ENCODE peak calls at places on chromosomes 5 and 9, in six cellular contexts. One of them, this sample, is unnamed.

GRCh38 chr5:92378961-92379611 is 996.0 kb upstream of the ARRDC3 start:
- DNase-seq in WTC11: peak
- DNase-seq in colonic mucosa: no peak
- DNase-seq in endothelial cell: no peak
- DNase-seq in AG09319: no peak
- DNase-seq in mammary epithelial cell: peak
- DNase-seq in this sample: no peak

GRCh38 chr5:83443539-83443938 is 28.0 kb upstream of the VCAN start:
- DNase-seq in WTC11: no peak
- DNase-seq in colonic mucosa: no peak
- DNase-seq in endothelial cell: no peak
- DNase-seq in AG09319: no peak
- DNase-seq in mammary epithelial cell: no peak
- DNase-seq in this sample: no peak

GRCh38 chr5:158382473-158382872 is 523.5 kb upstream of the CLINT1 start:
- DNase-seq in WTC11: no peak
- DNase-seq in colonic mucosa: peak
- DNase-seq in endothelial cell: no peak
- DNase-seq in AG09319: peak
- DNase-seq in mammary epithelial cell: peak
- DNase-seq in this sample: peak

GRCh38 chr5:96434201-96434645 is 1.2 kb upstream of the PCSK1 start:
- DNase-seq in WTC11: peak
- DNase-seq in colonic mucosa: peak
- DNase-seq in endothelial cell: peak
- DNase-seq in AG09319: peak
- DNase-seq in mammary epithelial cell: peak
- DNase-seq in this sample: peak

GRCh38 chr5:176812269-176813259 is 2.2 kb downstream of the UNC5A start:
- DNase-seq in WTC11: peak
- DNase-seq in colonic mucosa: no peak
- DNase-seq in endothelial cell: peak
- DNase-seq in AG09319: no peak
- DNase-seq in mammary epithelial cell: no peak
- DNase-seq in this sample: peak

GRCh38 chr5:124438390-124439380 is 307.8 kb downstream of the ZNF608 start:
- DNase-seq in WTC11: peak
- DNase-seq in colonic mucosa: no peak
- DNase-seq in endothelial cell: peak
- DNase-seq in AG09319: no peak
- DNase-seq in mammary epithelial cell: no peak
- DNase-seq in this sample: no peak

GRCh38 chr9:134848504-134848903 is 32.1 kb upstream of the FCN2 start:
- DNase-seq in WTC11: no peak
- DNase-seq in colonic mucosa: no peak
- DNase-seq in endothelial cell: no peak
- DNase-seq in AG09319: no peak
- DNase-seq in mammary epithelial cell: no peak
- DNase-seq in this sample: no peak

GRCh38 chr5:9540791-9541190 is 5.1 kb downstream of the SEMA5A start:
- DNase-seq in WTC11: no peak
- DNase-seq in colonic mucosa: no peak
- DNase-seq in endothelial cell: no peak
- DNase-seq in AG09319: no peak
- DNase-seq in mammary epithelial cell: no peak
- DNase-seq in this sample: peak

GRCh38 chr5:19790811-19791466 is 197.1 kb downstream of the CDH18 start:
- DNase-seq in WTC11: no peak
- DNase-seq in colonic mucosa: no peak
- DNase-seq in endothelial cell: no peak
- DNase-seq in AG09319: no peak
- DNase-seq in mammary epithelial cell: peak
- DNase-seq in this sample: no peak

GRCh38 chr9:95349109-95350038 is 31.9 kb upstream of the FANCC start:
- DNase-seq in WTC11: peak
- DNase-seq in colonic mucosa: no peak
- DNase-seq in endothelial cell: peak
- DNase-seq in AG09319: no peak
- DNase-seq in mammary epithelial cell: no peak
- DNase-seq in this sample: no peak

GRCh38 chr5:137778772-137779564 is 24.8 kb upstream of the HNRNPA0 start:
- DNase-seq in WTC11: no peak
- DNase-seq in colonic mucosa: no peak
- DNase-seq in endothelial cell: no peak
- DNase-seq in AG09319: peak
- DNase-seq in mammary epithelial cell: peak
- DNase-seq in this sample: no peak

GRCh38 chr5:149203896-149204544 is 62.7 kb downstream of the ABLIM3 start:
- DNase-seq in WTC11: no peak
- DNase-seq in colonic mucosa: no peak
- DNase-seq in endothelial cell: no peak
- DNase-seq in AG09319: no peak
- DNase-seq in mammary epithelial cell: peak
- DNase-seq in this sample: peak

GRCh38 chr5:137114529-137114928 is 384.6 kb downstream of the SPOCK1 start:
- DNase-seq in WTC11: no peak
- DNase-seq in colonic mucosa: no peak
- DNase-seq in endothelial cell: no peak
- DNase-seq in AG09319: no peak
- DNase-seq in mammary epithelial cell: peak
- DNase-seq in this sample: peak

GRCh38 chr5:93845376-93845775 is 104.0 kb upstream of the POU5F2 start:
- DNase-seq in WTC11: no peak
- DNase-seq in colonic mucosa: no peak
- DNase-seq in endothelial cell: no peak
- DNase-seq in AG09319: no peak
- DNase-seq in mammary epithelial cell: no peak
- DNase-seq in this sample: no peak

GRCh38 chr5:5278201-5278814 is 138.2 kb downstream of the ADAMTS16 start:
- DNase-seq in WTC11: no peak
- DNase-seq in colonic mucosa: no peak
- DNase-seq in endothelial cell: no peak
- DNase-seq in AG09319: no peak
- DNase-seq in mammary epithelial cell: no peak
- DNase-seq in this sample: no peak

GRCh38 chr9:117278020-117278419 is 136.8 kb downstream of the ASTN2 start:
- DNase-seq in WTC11: no peak
- DNase-seq in colonic mucosa: no peak
- DNase-seq in endothelial cell: no peak
- DNase-seq in AG09319: no peak
- DNase-seq in mammary epithelial cell: no peak
- DNase-seq in this sample: no peak

GRCh38 chr9:78121488-78121887 is 89.9 kb upstream of the GNAQ start:
- DNase-seq in WTC11: peak
- DNase-seq in colonic mucosa: peak
- DNase-seq in endothelial cell: peak
- DNase-seq in AG09319: peak
- DNase-seq in mammary epithelial cell: peak
- DNase-seq in this sample: peak

GRCh38 chr5:149611327-149611726 is 30.0 kb downstream of the ARHGEF37 start:
- DNase-seq in WTC11: no peak
- DNase-seq in colonic mucosa: peak
- DNase-seq in endothelial cell: no peak
- DNase-seq in AG09319: no peak
- DNase-seq in mammary epithelial cell: no peak
- DNase-seq in this sample: peak

GRCh38 chr5:120055858-120056257 is 408.2 kb upstream of the PRR16 start:
- DNase-seq in WTC11: no peak
- DNase-seq in colonic mucosa: no peak
- DNase-seq in endothelial cell: no peak
- DNase-seq in AG09319: peak
- DNase-seq in mammary epithelial cell: peak
- DNase-seq in this sample: peak

GRCh38 chr5:176629853-176630680 is at the start of the genes EIF4E1B and SNCB:
- DNase-seq in WTC11: peak
- DNase-seq in colonic mucosa: no peak
- DNase-seq in endothelial cell: peak
- DNase-seq in AG09319: no peak
- DNase-seq in mammary epithelial cell: peak
- DNase-seq in this sample: no peak

GRCh38 chr5:100641833-100642232 is 106.7 kb downstream of the FAM174A start:
- DNase-seq in WTC11: no peak
- DNase-seq in colonic mucosa: no peak
- DNase-seq in endothelial cell: no peak
- DNase-seq in AG09319: no peak
- DNase-seq in mammary epithelial cell: no peak
- DNase-seq in this sample: no peak

GRCh38 chr5:142357469-142358090 is 32.8 kb upstream of the SPRY4 start:
- DNase-seq in WTC11: no peak
- DNase-seq in colonic mucosa: no peak
- DNase-seq in endothelial cell: no peak
- DNase-seq in AG09319: no peak
- DNase-seq in mammary epithelial cell: no peak
- DNase-seq in this sample: peak

GRCh38 chr5:181260720-181261319 is at the start of gene TRIM52:
- DNase-seq in WTC11: peak
- DNase-seq in colonic mucosa: peak
- DNase-seq in endothelial cell: peak
- DNase-seq in AG09319: peak
- DNase-seq in mammary epithelial cell: peak
- DNase-seq in this sample: peak

GRCh38 chr5:60495644-60496520 is 204.1 kb downstream of the DEPDC1B start:
- DNase-seq in WTC11: no peak
- DNase-seq in colonic mucosa: no peak
- DNase-seq in endothelial cell: no peak
- DNase-seq in AG09319: no peak
- DNase-seq in mammary epithelial cell: peak
- DNase-seq in this sample: no peak

DNA sequence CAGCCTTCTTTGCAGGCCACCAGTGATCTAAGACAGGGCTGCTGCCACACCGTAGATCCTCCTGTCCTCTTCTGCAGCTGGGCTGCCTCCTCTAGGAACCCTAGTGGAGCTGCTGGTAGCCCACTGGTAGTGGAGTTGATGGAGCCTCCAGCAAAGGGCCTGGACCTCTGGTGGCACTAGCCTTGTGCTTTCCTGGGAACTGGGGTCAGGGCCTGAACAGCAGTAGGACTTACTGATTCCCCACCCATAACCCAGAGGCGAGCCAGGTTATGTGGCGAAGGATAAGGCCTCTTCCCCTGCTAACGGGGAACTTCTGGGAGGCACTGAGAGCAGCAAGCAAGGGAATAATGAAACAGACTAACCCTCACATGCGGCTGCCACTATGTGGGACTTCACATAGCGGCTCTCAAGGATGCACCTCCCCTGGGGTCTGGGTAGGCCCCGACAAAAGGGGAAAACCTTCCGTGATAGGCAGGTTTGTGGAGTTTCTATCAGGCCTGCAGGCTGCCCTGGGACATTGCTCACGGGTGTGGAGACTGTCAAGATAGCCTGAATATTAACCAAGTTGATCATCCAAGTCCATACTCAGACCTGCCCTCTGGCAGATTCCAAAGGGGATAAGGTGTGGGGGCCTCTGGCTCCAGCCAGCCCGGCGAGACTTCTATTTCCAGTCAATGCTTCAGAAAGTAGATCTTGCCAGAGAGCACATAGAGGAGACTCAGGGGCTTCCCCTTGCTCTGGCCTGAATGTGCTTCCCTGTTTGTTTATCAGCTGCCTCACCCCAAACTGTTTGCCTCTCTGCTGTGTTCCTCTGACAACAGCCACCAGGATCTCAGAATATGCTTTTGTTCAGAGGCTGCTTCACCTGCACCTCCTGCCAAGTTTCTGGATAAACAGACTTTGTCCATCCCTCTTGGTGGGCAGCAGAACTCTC is 7.4 kb downstream of the SLC22A4 start:
- DNase-seq in WTC11: no peak
- DNase-seq in colonic mucosa: no peak
- DNase-seq in endothelial cell: no peak
- DNase-seq in AG09319: no peak
- DNase-seq in mammary epithelial cell: no peak
- DNase-seq in this sample: no peak
- TF ChIP-seq CTCF in WTC11: no peak
- TF ChIP-seq CTCF in colonic mucosa: no peak
- TF ChIP-seq CTCF in endothelial cell: no peak
- TF ChIP-seq CTCF in AG09319: no peak
- TF ChIP-seq CTCF in mammary epithelial cell: no peak
- TF ChIP-seq CTCF in this sample: no peak

GRCh38 chr5:125575561-125576504 is 829.4 kb upstream of the ZNF608 start:
- DNase-seq in WTC11: peak
- DNase-seq in colonic mucosa: peak
- DNase-seq in endothelial cell: no peak
- DNase-seq in AG09319: no peak
- DNase-seq in mammary epithelial cell: no peak
- DNase-seq in this sample: no peak
- TF ChIP-seq CTCF in WTC11: no peak
- TF ChIP-seq CTCF in colonic mucosa: no peak
- TF ChIP-seq CTCF in endothelial cell: no peak
- TF ChIP-seq CTCF in AG09319: no peak
- TF ChIP-seq CTCF in mammary epithelial cell: no peak
- TF ChIP-seq CTCF in this sample: no peak

DNA sequence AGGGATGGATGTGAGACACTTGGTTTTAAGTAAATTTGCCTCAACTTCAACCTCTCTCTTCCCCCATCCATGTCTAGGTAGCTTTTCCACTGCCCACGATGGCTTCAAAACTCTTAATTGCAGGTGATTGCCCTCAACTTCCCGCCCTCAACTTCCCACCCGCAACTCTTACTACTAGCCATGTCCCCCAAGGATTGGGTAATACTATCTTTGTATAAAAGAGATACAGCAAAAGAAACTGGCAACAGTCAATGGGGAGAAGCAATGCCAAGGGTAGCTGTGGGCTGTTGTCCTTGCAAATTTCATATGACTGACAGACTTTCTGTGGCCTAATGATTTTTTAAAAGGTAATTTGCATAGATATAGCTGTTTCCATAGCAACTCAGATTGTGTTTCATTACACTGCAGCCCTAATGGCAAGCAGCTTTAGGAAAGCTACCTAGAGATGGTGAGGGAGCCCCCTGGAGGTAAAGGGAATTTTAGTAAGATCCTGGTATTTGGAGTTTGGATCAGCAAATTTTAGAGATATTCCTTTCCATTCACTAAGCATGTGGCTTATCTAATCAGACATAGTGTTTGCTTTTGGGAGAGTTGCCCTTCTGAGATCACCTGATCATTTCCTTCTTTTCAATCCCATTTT is 421.5 kb upstream of the DAP start:
- DNase-seq in WTC11: peak
- DNase-seq in colonic mucosa: no peak
- DNase-seq in endothelial cell: peak
- DNase-seq in AG09319: peak
- DNase-seq in mammary epithelial cell: no peak
- DNase-seq in this sample: peak
- TF ChIP-seq CTCF in WTC11: peak
- TF ChIP-seq CTCF in colonic mucosa: peak
- TF ChIP-seq CTCF in endothelial cell: peak
- TF ChIP-seq CTCF in AG09319: peak
- TF ChIP-seq CTCF in mammary epithelial cell: peak
- TF ChIP-seq CTCF in this sample: peak

GRCh38 chr9:114156658-114157421 is 1.5 kb downstream of the COL27A1 start:
- DNase-seq in WTC11: peak
- DNase-seq in colonic mucosa: peak
- DNase-seq in endothelial cell: peak
- DNase-seq in AG09319: peak
- DNase-seq in mammary epithelial cell: peak
- DNase-seq in this sample: peak
- TF ChIP-seq CTCF in WTC11: no peak
- TF ChIP-seq CTCF in colonic mucosa: no peak
- TF ChIP-seq CTCF in endothelial cell: no peak
- TF ChIP-seq CTCF in AG09319: peak
- TF ChIP-seq CTCF in mammary epithelial cell: no peak
- TF ChIP-seq CTCF in this sample: peak

This sample was measured in HFFc6.